ENCODE peak calls at places on chromosomes 11 and 22, in ten cellular contexts. U is stimulated activated CD8-positive, alpha-beta memory T cell treated with anti-CD3 and anti-CD28 coated beads, Interleukin-7, amount 100 ng/mL, for 1 hour; J is activated CD4-positive, alpha-beta T cell treated with anti-CD3 and anti-CD28 coated beads, Interleukin-2, amount 10 ng/mL, durations not matched to agents 7 days and 5 days; M is stomach; Q is tibial nerve; W is GM04503; Y is right atrium auricular region; R is substantia nigra; Z is Kasumi-1; I is activated CD8-positive, alpha-beta memory T cell treated with anti-CD3 and anti-CD28 coated beads for 4 hours. S is an unnamed sample.

GRCh38 chr11:113202431-113202830 is 112.0 kb upstream of the TTC12 start:
- DNase-seq in U (no peak), J (no peak), M (no peak), Q (no peak), W (no peak), Y (no peak), R (no peak), Z (no peak), I (no peak), S (no peak)

GRCh38 chr11:119594639-119595249 is 134.3 kb downstream of the NECTIN1 start:
- DNase-seq in U (no peak), J (no peak), M (no peak), Q (no peak), W (peak; percentile 27), Y (no peak), R (no peak), Z (no peak), I (no peak), S (no peak)

GRCh38 chr22:33851985-33852384 is 68.3 kb downstream of the LARGE1 start:
- DNase-seq in U (no peak), J (no peak), M (peak; percentile 49), Q (no peak), W (no peak), Y (no peak), R (no peak), Z (no peak), I (no peak), S (no peak)

GRCh38 chr11:132840220-132840619 is 692.1 kb downstream of the OPCML start:
- DNase-seq in U (no peak), J (no peak), M (no peak), Q (no peak), W (no peak), Y (no peak), R (no peak), Z (no peak), I (no peak), S (no peak)

GRCh38 chr22:30879398-30879797 is 89.2 kb downstream of the MORC2 start:
- DNase-seq in U (no peak), J (no peak), M (no peak), Q (no peak), W (no peak), Y (no peak), R (no peak), Z (no peak), I (no peak), S (no peak)

GRCh38 chr11:13074714-13075464 is 65.8 kb downstream of the RASSF10 start:
- DNase-seq in U (no peak), J (no peak), M (no peak), Q (no peak), W (no peak), Y (no peak), R (no peak), Z (no peak), I (no peak), S (no peak)

GRCh38 chr11:128576555-128576954 is 10.8 kb downstream of the ETS1 start:
- DNase-seq in U (no peak), J (no peak), M (no peak), Q (no peak), W (no peak), Y (no peak), R (no peak), Z (no peak), I (no peak), S (no peak)

GRCh38 chr22:48380016-48380665 is 1447.5 kb downstream of the BRD1 start:
- DNase-seq in U (no peak), J (no peak), M (peak; percentile 20), Q (no peak), W (no peak), Y (no peak), R (no peak), Z (no peak), I (no peak), S (no peak)

GRCh38 chr11:69427337-69427736 is 54.1 kb upstream of the LINC01488 start:
- DNase-seq in U (no peak), J (no peak), M (no peak), Q (no peak), W (no peak), Y (no peak), R (no peak), Z (no peak), I (no peak), S (no peak)

GRCh38 chr22:32204211-32204855 is 540 bp downstream of the RFPL2 start:
- DNase-seq in U (no peak), J (no peak), M (no peak), Q (no peak), W (no peak), Y (no peak), R (no peak), Z (no peak), I (no peak), S (no peak)

GRCh38 chr11:46407635-46408034 is 16.1 kb upstream of the CHRM4 start:
- DNase-seq in U (no peak), J (no peak), M (no peak), Q (no peak), W (no peak), Y (no peak), R (no peak), Z (no peak), I (no peak), S (no peak)

GRCh38 chr22:21726650-21727049 is 8.9 kb downstream of the YPEL1 start:
- DNase-seq in U (no peak), J (peak; percentile 62), M (no peak), Q (no peak), W (no peak), Y (no peak), R (no peak), Z (peak; percentile 34), I (peak; percentile 10), S (peak; percentile 59)

GRCh38 chr22:42353883-42354727 is 78.1 kb downstream of the NFAM1 start:
- DNase-seq in U (no peak), J (no peak), M (no peak), Q (no peak), W (no peak), Y (no peak), R (no peak), Z (peak; percentile 73), I (no peak), S (no peak)

GRCh38 chr11:32162906-32163305 is 72.0 kb downstream of the RCN1 start:
- DNase-seq in U (no peak), J (no peak), M (no peak), Q (no peak), W (no peak), Y (no peak), R (no peak), Z (no peak), I (no peak), S (no peak)

GRCh38 chr22:35656284-35656752 is 8.1 kb downstream of the APOL6 start:
- DNase-seq in U (no peak), J (no peak), M (no peak), Q (no peak), W (no peak), Y (no peak), R (no peak), Z (no peak), I (no peak), S (no peak)

GRCh38 chr22:22479999-22480532 is 28.5 kb downstream of the ZNF280B start:
- DNase-seq in U (no peak), J (no peak), M (no peak), Q (no peak), W (peak; percentile 6), Y (no peak), R (no peak), Z (no peak), I (no peak), S (no peak)

GRCh38 chr11:57434640-57435546 is 8.0 kb upstream of the SLC43A3 start:
- DNase-seq in U (no peak), J (no peak), M (no peak), Q (peak; percentile 64), W (peak; percentile 92), Y (no peak), R (no peak), Z (peak; percentile 10), I (no peak), S (no peak)

GRCh38 chr11:121655481-121656332 is 202.9 kb upstream of the SORL1-AS1 start:
- DNase-seq in U (peak; percentile 30), J (peak; percentile 68), M (peak; percentile 82), Q (peak; percentile 84), W (peak; percentile 90), Y (peak; percentile 92), R (peak; percentile 22), Z (peak; percentile 88), I (peak; percentile 25), S (peak; percentile 85)

GRCh38 chr11:45922425-45923082 is at the start of gene LARGE2:
- DNase-seq in U (no peak), J (peak; percentile 5), M (peak; percentile 78), Q (no peak), W (no peak), Y (no peak), R (no peak), Z (no peak), I (no peak), S (no peak)

GRCh38 chr11:10494636-10495463 is 39.8 kb downstream of the AMPD3 start:
- DNase-seq in U (no peak), J (no peak), M (no peak), Q (no peak), W (no peak), Y (peak; percentile 21), R (no peak), Z (no peak), I (no peak), S (no peak)

GRCh38 chr11:19985106-19985505 is 175.2 kb downstream of the DBX1 start:
- DNase-seq in U (no peak), J (no peak), M (no peak), Q (no peak), W (peak; percentile 56), Y (no peak), R (no peak), Z (no peak), I (no peak), S (no peak)

GRCh38 chr11:75069473-75069872 is 27.2 kb downstream of the OR2AT4 start:
- DNase-seq in U (no peak), J (no peak), M (no peak), Q (no peak), W (no peak), Y (no peak), R (no peak), Z (no peak), I (no peak), S (no peak)

GRCh38 chr11:13765886-13766285 is 97.4 kb downstream of the FAR1 start:
- DNase-seq in U (no peak), J (no peak), M (no peak), Q (no peak), W (no peak), Y (no peak), R (no peak), Z (no peak), I (no peak), S (no peak)

GRCh38 chr11:116207349-116207748 is 565.4 kb downstream of the BUD13 start:
- DNase-seq in U (no peak), J (no peak), M (no peak), Q (no peak), W (no peak), Y (no peak), R (no peak), Z (no peak), I (no peak), S (no peak)

GRCh38 chr11:96413408-96413807 is 23.6 kb downstream of the JRKL start:
- DNase-seq in U (no peak), J (no peak), M (no peak), Q (no peak), W (no peak), Y (no peak), R (no peak), Z (no peak), I (no peak), S (no peak)

GRCh38 chr11:124717786-124718634 is 21.7 kb upstream of the NRGN start:
- DNase-seq in U (no peak), J (peak; percentile 16), M (no peak), Q (no peak), W (no peak), Y (no peak), R (no peak), Z (peak; percentile 31), I (no peak), S (no peak)

GRCh38 chr11:87299041-87299481 is 261.3 kb downstream of the TMEM135 start:
- DNase-seq in U (no peak), J (no peak), M (no peak), Q (no peak), W (no peak), Y (no peak), R (no peak), Z (peak; percentile 8), I (no peak), S (no peak)

GRCh38 chr11:15541079-15541478 is 426.4 kb downstream of the INSC start:
- DNase-seq in U (no peak), J (no peak), M (no peak), Q (no peak), W (no peak), Y (no peak), R (no peak), Z (no peak), I (no peak), S (no peak)

S was measured in RKO.